ENCODE peak calls at places on chromosomes 5 and 9, in six cellular contexts. W is effector memory CD8-positive, alpha-beta T cell; M is T-helper 9 cell; A is substantia nigra; E is SW 1271; O is stimulated activated CD4-positive, alpha-beta T cell treated with anti-CD3 and anti-CD28 coated beads, Interleukin-4, amount 100 ng/mL, for 48 hours. I is an unnamed sample.

GRCh38 chr5:24167791-24168190 is 477.0 kb downstream of the CDH10 start:
- DNase-seq in W (no peak), M (no peak), A (no peak), E (no peak), O (no peak), I (no peak)

GRCh38 chr9:94639045-94639995 is at the start of gene FBP1:
- DNase-seq in W (peak), M (peak), A (no peak), E (no peak), O (peak), I (no peak)

GRCh38 chr5:117201016-117201415 is 626.4 kb upstream of the SEMA6A start:
- DNase-seq in W (no peak), M (no peak), A (no peak), E (no peak), O (no peak), I (no peak)

GRCh38 chr9:114078021-114078780 is at the start of gene AMBP:
- DNase-seq in W (no peak), M (no peak), A (no peak), E (no peak), O (no peak), I (no peak)

GRCh38 chr9:136713555-136713949 is 1.2 kb downstream of the DIPK1B start:
- DNase-seq in W (no peak), M (no peak), A (no peak), E (no peak), O (no peak), I (no peak)

GRCh38 chr9:2655411-2655901 is 33.9 kb downstream of the VLDLR start:
- DNase-seq in W (peak), M (no peak), A (no peak), E (peak), O (peak), I (no peak)

GRCh38 chr5:134175874-134176522 is 752 bp downstream of the SKP1 start:
- DNase-seq in W (no peak), M (peak), A (no peak), E (peak), O (no peak), I (no peak)

GRCh38 chr9:136011703-136012496 is 50.7 kb upstream of the UBAC1 start:
- DNase-seq in W (no peak), M (no peak), A (no peak), E (no peak), O (no peak), I (peak)

GRCh38 chr9:134040176-134040565 is 14.9 kb downstream of the BRD3OS start:
- DNase-seq in W (no peak), M (no peak), A (no peak), E (no peak), O (no peak), I (no peak)

GRCh38 chr5:131991593-131992324 is 19.7 kb downstream of the ACSL6 start:
- DNase-seq in W (no peak), M (no peak), A (no peak), E (no peak), O (no peak), I (no peak)

GRCh38 chr5:56625577-56625976 is 189.8 kb upstream of the MAP3K1 start:
- DNase-seq in W (no peak), M (no peak), A (no peak), E (peak), O (no peak), I (no peak)

I was measured in tibial nerve.